ENCODE peak calls at places on chromosomes 11 and 22, in nine cellular contexts. U is psoas muscle; Z is stomach; W is neural progenitor cell; B is A549; N is ovary; S is CD4-positive, CD25-positive, alpha-beta regulatory T cell; H is endodermal cell; E is uterus. Y is an unnamed sample. For H3K4me1, the result is how much of the 10 kb centered on the place peaks cover.

GRCh38 chr22:48538291-48538820 is 1289.3 kb downstream of the BRD1 start:
- DNase-seq in U (no peak), Z (no peak), W (no peak), B (no peak), N (no peak), S (no peak), H (no peak), E (no peak), Y (no peak)

GRCh38 chr11:125591659-125592304 is 870 bp upstream of the STT3A start:
- DNase-seq in U (peak), Z (peak), W (peak), B (peak), N (peak), S (no peak), H (no peak), E (peak), Y (peak)

GRCh38 chr11:43130616-43131015 is 181.2 kb upstream of the API5 start:
- DNase-seq in U (no peak), Z (no peak), W (peak), B (no peak), N (no peak), S (no peak), H (peak), E (no peak), Y (no peak)

GRCh38 chr11:113241190-113242051 is 73.0 kb upstream of the TTC12 start:
- DNase-seq in U (no peak), Z (no peak), W (no peak), B (no peak), N (no peak), S (no peak), H (no peak), E (no peak), Y (peak)

GRCh38 chr11:10943968-10944367 is 86.1 kb upstream of the ZBED5 start:
- DNase-seq in U (no peak), Z (no peak), W (no peak), B (no peak), N (no peak), S (no peak), H (no peak), E (no peak), Y (no peak)

GRCh38 chr11:75795276-75796090 is 19.5 kb upstream of the UVRAG start:
- DNase-seq in U (no peak), Z (no peak), W (no peak), B (no peak), N (no peak), S (no peak), H (no peak), E (no peak), Y (no peak)

GRCh38 chr11:2574553-2575535 is 125.0 kb downstream of the KCNQ1OT1 start:
- DNase-seq in U (peak), Z (peak), W (no peak), B (no peak), N (peak), S (no peak), H (peak), E (peak), Y (peak)

GRCh38 chr11:61730222-61730994 is 22.0 kb upstream of the MYRF start:
- DNase-seq in U (no peak), Z (no peak), W (no peak), B (peak), N (no peak), S (no peak), H (no peak), E (no peak), Y (no peak)

GRCh38 chr11:102599642-102600261 is 25.4 kb downstream of the MMP20 start:
- DNase-seq in U (no peak), Z (no peak), W (no peak), B (peak), N (no peak), S (no peak), H (no peak), E (no peak), Y (peak)

GRCh38 chr11:9015677-9016076 is 11.9 kb upstream of the NRIP3 start:
- DNase-seq in U (peak), Z (peak), W (peak), B (peak), N (peak), S (peak), H (peak), E (peak), Y (peak)

GRCh38 chr22:27726726-27727449 is 74.7 kb downstream of the MN1 start:
- DNase-seq in U (peak), Z (peak), W (no peak), B (peak), N (peak), S (no peak), H (peak), E (peak), Y (peak)

DNA sequence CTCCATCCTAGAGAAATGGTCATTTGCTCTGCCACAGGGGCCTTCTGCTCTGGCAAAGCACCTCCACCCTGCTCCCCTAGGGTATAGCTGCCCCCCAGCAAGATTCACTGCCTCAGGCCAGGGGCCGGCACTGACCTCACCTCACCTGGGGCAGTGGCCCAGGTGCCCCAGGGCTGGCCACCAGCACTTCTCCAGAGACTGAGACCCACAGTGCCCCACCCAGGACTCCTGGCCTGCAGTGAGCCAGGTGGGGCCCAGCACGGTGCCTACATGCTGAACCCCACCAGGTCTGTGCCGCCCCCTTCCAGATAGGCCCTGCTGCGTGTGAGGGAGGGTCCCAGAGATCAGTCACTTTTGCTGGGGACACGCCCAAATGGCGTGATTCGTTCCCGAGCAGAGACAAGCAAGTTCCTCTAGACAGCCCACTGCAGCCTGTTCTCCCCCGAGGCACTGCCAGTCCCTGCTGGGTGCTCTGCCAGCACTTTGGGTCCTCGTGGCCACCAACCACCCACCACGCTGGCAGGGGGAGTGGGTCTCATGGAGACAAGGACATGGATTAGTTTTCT is 10.7 kb downstream of the GNB1L start:
- DNase-seq in U (peak), Z (no peak), W (no peak), B (no peak), N (no peak), S (no peak), H (no peak), E (no peak), Y (no peak)
- H3K4me1 ChIP-seq in U (under half), Z (under half), W (under half), B (under half), N (under half), S (under half), H (under half), E (under half), Y (under half)

GRCh38 chr11:126638663-126639062 is 283.2 kb downstream of the ST3GAL4 start:
- DNase-seq in U (no peak), Z (no peak), W (no peak), B (no peak), N (no peak), S (no peak), H (no peak), E (no peak), Y (no peak)
- H3K27ac ChIP-seq in U (no peak), Z (no peak), W (no peak), B (no peak), N (no peak), S (no peak), H (no peak), E (no peak), Y (no peak)

GRCh38 chr11:73983764-73984543 is 1.3 kb upstream of the UCP2 start:
- DNase-seq in U (peak), Z (no peak), W (no peak), B (no peak), N (no peak), S (no peak), H (peak), E (no peak), Y (peak)
- H3K4me3 ChIP-seq in U (peak), Z (peak), W (peak), B (peak), N (peak), S (peak), H (peak), E (peak), Y (peak)

DNA sequence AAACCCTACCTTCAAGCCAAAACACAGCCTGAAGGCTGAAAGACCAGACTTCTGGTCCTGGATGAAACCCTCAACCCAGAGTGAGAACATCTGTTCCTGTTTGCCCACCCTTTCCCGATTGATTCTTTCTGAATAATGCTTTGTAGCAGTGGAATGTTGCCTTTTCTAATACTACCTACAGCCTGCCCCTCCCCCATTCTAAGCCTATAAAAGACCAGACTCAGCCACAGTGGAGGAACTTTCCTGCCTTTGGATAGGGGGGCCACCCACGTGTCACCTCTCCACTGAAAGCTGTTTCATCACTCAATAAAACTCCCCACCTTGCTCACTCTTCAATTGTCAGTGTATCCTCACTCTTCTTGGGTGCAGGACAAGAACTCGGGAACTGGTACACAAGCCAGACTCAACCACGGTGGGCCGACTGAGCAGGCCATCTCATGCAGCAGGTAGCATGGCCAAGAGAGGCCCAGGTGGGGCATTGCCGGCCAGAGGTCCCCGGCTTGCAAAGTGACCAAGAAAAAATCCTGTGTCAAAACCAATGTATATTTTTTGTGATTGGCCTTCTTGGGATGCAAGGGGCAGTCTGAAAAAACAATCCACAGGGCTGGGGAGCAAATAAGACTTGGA is 6.6 kb upstream of the APOL6 start:
- DNase-seq in U (no peak), Z (no peak), W (peak), B (no peak), N (no peak), S (no peak), H (no peak), E (no peak), Y (no peak)
- H3K4me1 ChIP-seq in U (under half), Z (under half), W (under half), B (under half), N (under half), S (under half), H (under half), E (under half), Y (under half)

GRCh38 chr11:30171661-30172060 is 59.2 kb upstream of the FSHB start:
- DNase-seq in U (no peak), Z (peak), W (no peak), B (no peak), N (no peak), S (no peak), H (no peak), E (no peak), Y (no peak)
- H3K27ac ChIP-seq in U (no peak), Z (no peak), W (no peak), B (no peak), N (no peak), S (no peak), H (no peak), E (no peak), Y (peak)

GRCh38 chr11:134752964-134753804 is 341.1 kb upstream of the B3GAT1 start:
- DNase-seq in U (no peak), Z (no peak), W (no peak), B (no peak), N (no peak), S (no peak), H (peak), E (no peak), Y (no peak)
- H3K4me3 ChIP-seq in U (no peak), Z (no peak), W (no peak), B (no peak), N (no peak), S (no peak), H (no peak), E (no peak), Y (no peak)

GRCh38 chr11:67421421-67422031 is 6.0 kb downstream of the CARNS1 start:
- DNase-seq in U (no peak), Z (no peak), W (no peak), B (peak), N (no peak), S (no peak), H (no peak), E (no peak), Y (no peak)
- H3K4me1 ChIP-seq in U (under half), Z (under half), W (under half), B (under half), N (under half), S (half or more), H (under half), E (under half), Y (under half)

GRCh38 chr11:68762481-68762880 is 11.2 kb upstream of the TESMIN start:
- DNase-seq in U (no peak), Z (no peak), W (no peak), B (no peak), N (no peak), S (no peak), H (no peak), E (no peak), Y (no peak)
- H3K27ac ChIP-seq in U (no peak), Z (no peak), W (no peak), B (no peak), N (no peak), S (no peak), H (no peak), E (no peak), Y (no peak)

GRCh38 chr11:57426754-57427691 is at the start of gene SLC43A3:
- DNase-seq in U (peak), Z (peak), W (peak), B (no peak), N (peak), S (peak), H (peak), E (peak), Y (peak)

GRCh38 chr11:57424137-57424801 is 2.7 kb downstream of the SLC43A3 start:
- DNase-seq in U (no peak), Z (no peak), W (no peak), B (no peak), N (no peak), S (no peak), H (no peak), E (no peak), Y (no peak)

GRCh38 chr11:57426439-57426753 is 525 bp downstream of the SLC43A3 start:
- DNase-seq in U (no peak), Z (no peak), W (no peak), B (no peak), N (no peak), S (peak), H (peak), E (no peak), Y (no peak)

GRCh38 chr11:57424802-57425564 is 1.9 kb downstream of the SLC43A3 start:
- DNase-seq in U (peak), Z (peak), W (peak), B (no peak), N (peak), S (peak), H (peak), E (peak), Y (peak)

GRCh38 chr11:57425565-57426438 is 1.1 kb downstream of the SLC43A3 start:
- DNase-seq in U (peak), Z (peak), W (no peak), B (no peak), N (peak), S (no peak), H (no peak), E (peak), Y (no peak)
- H3K4me3 ChIP-seq in U (peak), Z (peak), W (no peak), B (no peak), N (peak), S (peak), H (peak), E (peak), Y (no peak)

DNA sequence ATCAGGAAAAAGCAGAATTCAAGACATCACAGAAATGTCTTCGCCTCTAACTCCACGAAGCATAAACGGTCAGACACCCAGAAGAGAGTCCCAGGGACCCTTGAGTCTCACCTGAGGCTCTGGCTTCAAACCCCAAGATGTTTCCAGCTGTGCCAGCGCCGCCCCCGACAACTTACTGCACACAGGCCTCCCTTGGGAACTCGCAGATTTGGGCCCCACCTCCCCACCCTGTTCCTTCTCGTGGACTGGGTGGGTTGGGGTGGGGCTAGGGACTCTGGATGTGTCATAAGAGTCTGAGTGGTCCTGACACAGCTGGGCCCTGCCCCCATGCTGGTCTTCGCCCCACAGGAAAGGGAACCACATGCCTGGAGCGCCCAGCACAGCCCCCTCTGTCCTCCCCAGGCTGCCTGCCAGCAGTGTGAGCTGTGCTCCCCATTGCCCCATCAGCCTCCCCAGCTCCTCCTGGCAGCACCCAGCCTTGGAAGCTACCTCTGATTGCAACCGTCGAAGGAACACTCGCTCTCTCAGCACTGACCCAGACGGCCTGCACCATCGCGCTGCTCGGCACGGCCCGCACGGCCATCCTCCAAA is 147.5 kb downstream of the CRYBB2 start:
- DNase-seq in U (peak), Z (no peak), W (no peak), B (no peak), N (no peak), S (no peak), H (no peak), E (no peak), Y (no peak)
- H3K4me1 ChIP-seq in U (under half), Z (under half), W (under half), B (under half), N (under half), S (under half), H (under half), E (under half), Y (under half)